ENCODE peak calls at places on chromosomes 11 and 22, in four cellular contexts. N is SK-N-DZ; R is stimulated activated CD8-positive, alpha-beta memory T cell treated with anti-CD3 and anti-CD28 coated beads, Interleukin-15, amount 100 ng/mL, for 1 hour; M is fibroblast of lung. B is an unnamed sample.

GRCh38 chr11:71283960-71284359 is 31.6 kb upstream of the SHANK2 start:
- DNase-seq in N (no peak), R (no peak), M (no peak), B (no peak)

GRCh38 chr11:74460481-74461154 is 6.7 kb downstream of the KCNE3 start:
- DNase-seq in N (no peak), R (no peak), M (peak; percentile 38), B (no peak)

GRCh38 chr11:85626496-85626895 is 648 bp downstream of the DLG2 start:
- DNase-seq in N (no peak), R (no peak), M (no peak), B (no peak)

GRCh38 chr11:107741044-107741823 is 29.4 kb upstream of the SLN start:
- DNase-seq in N (no peak), R (no peak), M (peak; percentile 52), B (no peak)

GRCh38 chr22:20771918-20772625 is 1.8 kb upstream of the SERPIND1 start:
- DNase-seq in N (no peak), R (no peak), M (no peak), B (no peak)

GRCh38 chr11:122741613-122742012 is 86.1 kb downstream of the UBASH3B start:
- DNase-seq in N (no peak), R (no peak), M (peak; percentile 84), B (peak; percentile 52)

GRCh38 chr11:126403039-126403438 is 47.6 kb downstream of the ST3GAL4 start:
- DNase-seq in N (no peak), R (no peak), M (no peak), B (no peak)

GRCh38 chr22:37734402-37734700 is 37.5 kb downstream of the TRIOBP start:
- DNase-seq in N (no peak), R (no peak), M (no peak), B (peak; percentile 18)

GRCh38 chr11:114192841-114193389 is 103.3 kb upstream of the NNMT start:
- DNase-seq in N (peak; percentile 2), R (no peak), M (no peak), B (no peak)

GRCh38 chr11:88179141-88179540 is 3.9 kb upstream of the RAB38 start:
- DNase-seq in N (no peak), R (no peak), M (no peak), B (no peak)

GRCh38 chr11:68215087-68215445 is 2.0 kb upstream of the KMT5B start:
- DNase-seq in N (no peak), R (no peak), M (no peak), B (no peak)

GRCh38 chr11:94593030-94593429 is 25.9 kb downstream of the PIWIL4 start:
- DNase-seq in N (no peak), R (no peak), M (peak; percentile 15), B (no peak)

GRCh38 chr11:102115557-102115956 is 5.3 kb downstream of the YAP1 start:
- DNase-seq in N (no peak), R (no peak), M (peak; percentile 76), B (no peak)

B was measured in left cardiac atrium.